ENCODE peak calls at places on chromosome 12, in four cellular contexts. One of them, this sample, is unnamed.
A peak's percentile ranks its signal among the peaks of the same experiment; 100 is the strongest.

GRCh38 chr12:5898874-5899273 is 46.2 kb downstream of the ANO2 start:
- DNase-seq in GM10248: no peak
- DNase-seq in HEK293T: no peak
- DNase-seq in GM04504: no peak
- DNase-seq in this sample: no peak

GRCh38 chr12:72264548-72265175 is 7.5 kb upstream of the TRHDE start:
- DNase-seq in HEK293T: peak; percentile 15
- DNase-seq in GM04504: no peak
- DNase-seq in GM10248: no peak
- DNase-seq in this sample: no peak

GRCh38 chr12:30440826-30441602 is 254.7 kb downstream of the IPO8 start:
- DNase-seq in GM10248: no peak
- DNase-seq in HEK293T: peak; percentile 49
- DNase-seq in GM04504: no peak
- DNase-seq in this sample: peak; percentile 13

GRCh38 chr12:46470975-46471374 is 98.4 kb upstream of the SLC38A2 start:
- DNase-seq in HEK293T: no peak
- DNase-seq in GM04504: no peak
- DNase-seq in GM10248: no peak
- DNase-seq in this sample: no peak

GRCh38 chr12:54033106-54033979 is 493 bp downstream of the HOXC5 start:
- DNase-seq in GM04504: peak; percentile 87
- DNase-seq in HEK293T: peak; percentile 61
- DNase-seq in GM10248: no peak
- DNase-seq in this sample: no peak

GRCh38 chr12:6532051-6532926 is 2.0 kb upstream of the GAPDH start:
- DNase-seq in HEK293T: peak; percentile 19
- DNase-seq in GM10248: peak; percentile 81
- DNase-seq in GM04504: peak; percentile 96
- DNase-seq in this sample: no peak

GRCh38 chr12:92155733-92156132 is 10.1 kb upstream of the BTG1 start:
- DNase-seq in HEK293T: no peak
- DNase-seq in GM04504: no peak
- DNase-seq in GM10248: no peak
- DNase-seq in this sample: no peak

GRCh38 chr12:129423041-129423580 is 480.7 kb downstream of the TMEM132D start:
- DNase-seq in GM04504: no peak
- DNase-seq in GM10248: no peak
- DNase-seq in HEK293T: no peak
- DNase-seq in this sample: no peak

This sample was measured in neural crest cell.